ENCODE peak calls at places on chromosomes 12 and 14, in nine cellular contexts. Q is NCI-H460; C is ureter; V is heart left ventricle; P is cardiac fibroblast; Y is AG08396; X is kidney glomerular epithelial cell; L is HFFc6; D is central memory CD8-positive, alpha-beta T cell. T is an unnamed sample.

GRCh38 chr14:32618991-32619390 is 289.9 kb downstream of the AKAP6 start:
- DNase-seq in Q (no peak), C (no peak), V (no peak), P (no peak), Y (no peak), X (no peak), L (peak), D (no peak), T (no peak)

GRCh38 chr12:5166976-5167375 is 123.3 kb downstream of the KCNA5 start:
- DNase-seq in Q (no peak), C (no peak), V (no peak), P (peak), Y (peak), X (peak), L (peak), D (no peak), T (no peak)

GRCh38 chr12:110343114-110343513 is 60.4 kb downstream of the ANAPC7 start:
- DNase-seq in Q (no peak), C (no peak), V (no peak), P (no peak), Y (no peak), X (no peak), L (no peak), D (no peak), T (no peak)

GRCh38 chr14:35158951-35159653 is 36.8 kb downstream of the PRORP start:
- DNase-seq in Q (no peak), C (no peak), V (no peak), P (no peak), Y (no peak), X (peak), L (no peak), D (no peak), T (no peak)

GRCh38 chr12:25051583-25052190 is 102.8 kb upstream of the BCAT1 start:
- DNase-seq in Q (no peak), C (no peak), V (no peak), P (no peak), Y (no peak), X (no peak), L (no peak), D (peak), T (peak)

GRCh38 chr12:121812320-121812871 is 8.6 kb downstream of the SETD1B start:
- DNase-seq in Q (peak), C (peak), V (peak), P (peak), Y (peak), X (peak), L (peak), D (no peak), T (no peak)

GRCh38 chr12:18158774-18159557 is 69.0 kb upstream of the RERGL start:
- DNase-seq in Q (peak), C (no peak), V (no peak), P (peak), Y (peak), X (peak), L (no peak), D (no peak), T (no peak)

GRCh38 chr12:96233941-96234461 is 39.8 kb downstream of the ELK3 start:
- DNase-seq in Q (no peak), C (peak), V (peak), P (peak), Y (peak), X (no peak), L (peak), D (no peak), T (no peak)

GRCh38 chr14:104676130-104676693 is 13.2 kb upstream of the INF2 start:
- DNase-seq in Q (no peak), C (peak), V (no peak), P (no peak), Y (no peak), X (no peak), L (no peak), D (no peak), T (no peak)

GRCh38 chr14:31207287-31207745 is 277 bp downstream of the HECTD1 start:
- DNase-seq in Q (no peak), C (peak), V (no peak), P (no peak), Y (no peak), X (peak), L (peak), D (no peak), T (no peak)

T was measured in activated T-helper 9 cell treated with anti-CD3 and anti-CD28 coated beads, Interleukin-2, amount 50 U/mL, for 16 hours.